ENCODE peak calls at places on chromosomes 6 and 20, in eight cellular contexts. U is endodermal cell, S is cardiac fibroblast, W is lower leg skin, Z is BE2C, F is GM23338, R is left lung, B is PC-3. M is an unnamed sample.

GRCh38 chr20:8432435-8433148 is 300.5 kb downstream of the PLCB1 start:
- DNase-seq in U (peak), S (no peak), W (no peak), Z (peak), F (peak), R (no peak), B (no peak), M (no peak)

GRCh38 chr6:159616456-159616855 is 76.6 kb downstream of the SOD2 start:
- DNase-seq in U (no peak), S (no peak), W (no peak), Z (no peak), F (no peak), R (no peak), B (no peak), M (no peak)

GRCh38 chr20:53413188-53413631 is 180.4 kb downstream of the ZNF217 start:
- DNase-seq in U (peak), S (no peak), W (no peak), Z (no peak), F (peak), R (peak), B (peak), M (no peak)

GRCh38 chr20:665276-665675 is 10.3 kb downstream of the SCRT2 start:
- DNase-seq in U (no peak), S (no peak), W (no peak), Z (no peak), F (peak), R (no peak), B (no peak), M (no peak)

GRCh38 chr6:166940643-166941068 is 15.7 kb downstream of the RNASET2 start:
- DNase-seq in U (no peak), S (peak), W (peak), Z (no peak), F (no peak), R (no peak), B (peak), M (no peak)

GRCh38 chr6:149031545-149032317 is 284.9 kb downstream of the UST start:
- DNase-seq in U (no peak), S (peak), W (no peak), Z (no peak), F (no peak), R (no peak), B (peak), M (peak)

GRCh38 chr6:49522710-49523593 is 23.2 kb downstream of the GLYATL3 start:
- DNase-seq in U (no peak), S (no peak), W (no peak), Z (no peak), F (no peak), R (no peak), B (no peak), M (no peak)

GRCh38 chr6:21740719-21741118 is 147.2 kb downstream of the SOX4 start:
- DNase-seq in U (no peak), S (peak), W (no peak), Z (no peak), F (peak), R (no peak), B (peak), M (no peak)

GRCh38 chr20:61543931-61544745 is 292.1 kb downstream of the CDH4 start:
- DNase-seq in U (no peak), S (no peak), W (no peak), Z (no peak), F (no peak), R (no peak), B (no peak), M (no peak)

GRCh38 chr6:110491644-110492317 is 15.4 kb upstream of the SLC22A16 start:
- DNase-seq in U (no peak), S (peak), W (peak), Z (no peak), F (peak), R (no peak), B (peak), M (peak)

GRCh38 chr6:156183678-156184077 is 593.5 kb upstream of the ARID1B start:
- DNase-seq in U (no peak), S (no peak), W (no peak), Z (no peak), F (no peak), R (no peak), B (no peak), M (no peak)

GRCh38 chr20:63940071-63940471 is 16.1 kb downstream of the UCKL1 start:
- DNase-seq in U (peak), S (no peak), W (no peak), Z (no peak), F (peak), R (peak), B (no peak), M (no peak)

GRCh38 chr6:158411998-158412397 is 99.7 kb downstream of the TULP4 start:
- DNase-seq in U (no peak), S (no peak), W (no peak), Z (no peak), F (no peak), R (no peak), B (peak), M (no peak)

GRCh38 chr20:43508604-43509040 is 1.1 kb downstream of the L3MBTL1 start:
- DNase-seq in U (peak), S (peak), W (no peak), Z (no peak), F (peak), R (no peak), B (no peak), M (no peak)

DNA sequence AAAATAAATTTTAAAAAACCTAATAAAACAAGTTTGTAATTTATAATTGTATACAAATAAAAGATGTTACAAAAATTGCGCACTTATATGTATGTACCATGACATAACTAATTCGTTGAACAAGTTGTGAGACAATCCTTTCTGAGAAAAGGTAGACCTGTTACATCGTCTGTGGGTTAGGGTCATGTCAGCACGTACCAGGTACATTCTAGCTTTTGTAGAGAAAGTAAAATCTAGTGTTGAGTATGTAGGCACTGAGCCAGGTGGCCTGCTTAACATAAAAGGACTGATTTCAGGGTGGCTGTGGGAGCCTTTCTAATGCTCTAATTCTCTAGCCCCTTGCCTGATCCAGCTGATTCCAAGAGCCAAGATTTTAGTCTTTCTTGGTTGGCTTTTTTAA is 10.4 kb downstream of the RPL7L1 start:
- DNase-seq in U (no peak), S (no peak), W (no peak), Z (no peak), F (peak), R (no peak), B (peak), M (peak)
- H3K4me3 ChIP-seq in U (peak), S (peak), W (no peak), Z (peak), F (peak), R (no peak), B (peak), M (peak)

GRCh38 chr6:150371356-150371755 is 2.5 kb downstream of the IYD start:
- DNase-seq in U (no peak), S (no peak), W (no peak), Z (no peak), F (no peak), R (no peak), B (no peak), M (no peak)

GRCh38 chr6:150368762-150369161 is at the start of gene IYD:
- DNase-seq in U (no peak), S (no peak), W (no peak), Z (no peak), F (no peak), R (no peak), B (no peak), M (no peak)

GRCh38 chr6:150372051-150372450 is 3.2 kb downstream of the IYD start:
- DNase-seq in U (no peak), S (peak), W (no peak), Z (no peak), F (no peak), R (no peak), B (no peak), M (no peak)

GRCh38 chr6:150370112-150370511 is 1.3 kb downstream of the IYD start:
- DNase-seq in U (no peak), S (no peak), W (no peak), Z (no peak), F (no peak), R (no peak), B (no peak), M (no peak)

GRCh38 chr6:150369408-150369807 is 596 bp downstream of the IYD start:
- DNase-seq in U (no peak), S (no peak), W (no peak), Z (no peak), F (no peak), R (no peak), B (no peak), M (no peak)
- H3K4me3 ChIP-seq in U (no peak), S (no peak), W (no peak), Z (no peak), F (no peak), R (no peak), B (no peak), M (no peak)

DNA sequence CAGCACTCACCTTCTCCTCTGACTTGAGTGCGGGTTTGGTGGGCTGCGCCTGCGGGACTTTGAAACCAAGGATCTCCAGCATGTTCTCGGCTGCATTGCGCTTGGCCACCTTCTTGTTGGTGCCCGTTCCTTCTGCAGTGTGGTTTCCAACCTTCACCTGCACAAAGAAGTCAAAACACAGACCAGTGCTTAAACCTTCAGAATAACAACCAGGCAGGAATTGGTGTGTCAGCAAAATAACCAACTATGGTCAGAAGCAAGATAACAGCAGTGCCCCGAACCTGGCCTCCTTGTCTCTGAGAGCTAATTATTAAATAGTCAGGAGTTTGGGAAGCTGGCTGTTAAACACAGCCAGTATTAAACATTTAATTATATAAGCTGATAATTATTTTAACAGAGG is 68.2 kb downstream of the STAU1 start:
- DNase-seq in U (no peak), S (no peak), W (peak), Z (no peak), F (no peak), R (no peak), B (no peak), M (no peak)
- H3K4me3 ChIP-seq in U (no peak), S (no peak), W (no peak), Z (no peak), F (no peak), R (no peak), B (no peak), M (no peak)

GRCh38 chr6:16129623-16130243 is 847 bp downstream of the MYLIP start:
- DNase-seq in U (peak), S (peak), W (peak), Z (no peak), F (peak), R (peak), B (peak), M (no peak)

GRCh38 chr6:16128759-16129622 is at the start of gene MYLIP:
- DNase-seq in U (peak), S (peak), W (peak), Z (peak), F (peak), R (peak), B (peak), M (peak)

GRCh38 chr6:16132909-16133308 is 4.0 kb downstream of the MYLIP start:
- DNase-seq in U (no peak), S (no peak), W (no peak), Z (peak), F (no peak), R (no peak), B (no peak), M (no peak)

GRCh38 chr6:16130932-16131387 is 2.1 kb downstream of the MYLIP start:
- DNase-seq in U (no peak), S (peak), W (no peak), Z (no peak), F (peak), R (no peak), B (peak), M (peak)

GRCh38 chr6:16130437-16130891 is 1.6 kb downstream of the MYLIP start:
- DNase-seq in U (no peak), S (peak), W (no peak), Z (no peak), F (no peak), R (no peak), B (peak), M (no peak)
- H3K4me3 ChIP-seq in U (peak), S (peak), W (peak), Z (peak), F (peak), R (peak), B (peak), M (peak)

GRCh38 chr6:6317825-6318733 is 2.4 kb downstream of the F13A1 start:
- DNase-seq in U (peak), S (no peak), W (no peak), Z (no peak), F (peak), R (peak), B (no peak), M (no peak)
- H3K4me3 ChIP-seq in U (no peak), S (no peak), W (no peak), Z (no peak), F (no peak), R (no peak), B (no peak), M (no peak)

M was measured in retinal pigment epithelial cell.